ENCODE peak calls at places on chromosomes 4 and X, in seven cellular contexts. A is stomach, Y is transverse colon, I is SK-N-SH, Z is GM23338, B is HCT116, L is spleen. P is an unnamed sample.

GRCh38 chr4:102625232-102625930 is 124.2 kb downstream of the NFKB1 start:
- DNase-seq in A (peak; percentile 54), Y (peak; percentile 42), I (peak; percentile 30), Z (peak; percentile 52), B (no peak), L (peak; percentile 84), P (no peak)

GRCh38 chr4:101856149-101856548 is 65.6 kb downstream of the BANK1 start:
- DNase-seq in A (no peak), Y (no peak), I (no peak), Z (no peak), B (no peak), L (no peak), P (no peak)

GRCh38 chrX:104310084-104310483 is 55.4 kb upstream of the ESX1 start:
- DNase-seq in A (no peak), Y (no peak), I (peak; percentile 7), Z (no peak), B (no peak), L (no peak), P (no peak)

GRCh38 chr4:114694770-114695169 is 96.2 kb downstream of the UGT8 start:
- DNase-seq in A (no peak), Y (no peak), I (peak; percentile 4), Z (peak; percentile 62), B (peak; percentile 28), L (no peak), P (peak; percentile 13)

GRCh38 chrX:140608111-140608510 is 101.4 kb upstream of the LINC00632 start:
- DNase-seq in A (no peak), Y (no peak), I (no peak), Z (peak; percentile 35), B (no peak), L (no peak), P (no peak)

GRCh38 chr4:53380221-53380620 is 2.8 kb downstream of the FIP1L1 start:
- DNase-seq in A (no peak), Y (no peak), I (no peak), Z (no peak), B (no peak), L (no peak), P (no peak)

GRCh38 chrX:74195120-74195519 is 108.9 kb upstream of the ZCCHC13 start:
- DNase-seq in A (no peak), Y (no peak), I (no peak), Z (no peak), B (no peak), L (no peak), P (no peak)

GRCh38 chr4:36256398-36256828 is 12.1 kb upstream of the ARAP2 start:
- DNase-seq in A (no peak), Y (no peak), I (no peak), Z (no peak), B (no peak), L (no peak), P (no peak)

GRCh38 chr4:76024007-76024406 is 710 bp upstream of the CXCL10 start:
- DNase-seq in A (no peak), Y (no peak), I (no peak), Z (no peak), B (no peak), L (no peak), P (no peak)

GRCh38 chr4:138891610-138892009 is 124.0 kb upstream of the NOCT start:
- DNase-seq in A (no peak), Y (no peak), I (peak; percentile 43), Z (no peak), B (no peak), L (no peak), P (no peak)

GRCh38 chr4:185532327-185532726 is 3.0 kb downstream of the PDLIM3 start:
- DNase-seq in A (no peak), Y (no peak), I (peak; percentile 16), Z (no peak), B (no peak), L (no peak), P (no peak)

GRCh38 chrX:153526801-153527599 is 9.6 kb downstream of the ATP2B3 start:
- DNase-seq in A (no peak), Y (no peak), I (peak; percentile 71), Z (no peak), B (no peak), L (no peak), P (no peak)

GRCh38 chrX:39613997-39614679 is 483.6 kb downstream of the BCOR start:
- DNase-seq in A (no peak), Y (peak; percentile 19), I (peak; percentile 59), Z (peak; percentile 76), B (no peak), L (no peak), P (no peak)

GRCh38 chrX:10756365-10756915 is 136.1 kb upstream of the MID1 start:
- DNase-seq in A (no peak), Y (no peak), I (no peak), Z (peak; percentile 19), B (peak; percentile 18), L (no peak), P (no peak)

GRCh38 chrX:75968293-75968692 is 183.2 kb upstream of the MAGEE2 start:
- DNase-seq in A (peak; percentile 42), Y (peak; percentile 20), I (no peak), Z (peak; percentile 39), B (peak; percentile 15), L (no peak), P (no peak)

GRCh38 chr4:149135062-149135461 is 680.6 kb downstream of the IQCM start:
- DNase-seq in A (no peak), Y (no peak), I (no peak), Z (no peak), B (no peak), L (no peak), P (no peak)

GRCh38 chr4:80058740-80059139 is 14.3 kb downstream of the ANTXR2 start:
- DNase-seq in A (no peak), Y (no peak), I (no peak), Z (no peak), B (no peak), L (no peak), P (peak; percentile 63)

GRCh38 chr4:90328558-90328957 is 201.4 kb downstream of the CCSER1 start:
- DNase-seq in A (no peak), Y (peak; percentile 33), I (peak; percentile 44), Z (peak; percentile 12), B (peak; percentile 44), L (no peak), P (no peak)

GRCh38 chrX:141301017-141301416 is 58.7 kb upstream of the SPANXC start:
- DNase-seq in A (no peak), Y (no peak), I (no peak), Z (no peak), B (no peak), L (no peak), P (no peak)

DNA sequence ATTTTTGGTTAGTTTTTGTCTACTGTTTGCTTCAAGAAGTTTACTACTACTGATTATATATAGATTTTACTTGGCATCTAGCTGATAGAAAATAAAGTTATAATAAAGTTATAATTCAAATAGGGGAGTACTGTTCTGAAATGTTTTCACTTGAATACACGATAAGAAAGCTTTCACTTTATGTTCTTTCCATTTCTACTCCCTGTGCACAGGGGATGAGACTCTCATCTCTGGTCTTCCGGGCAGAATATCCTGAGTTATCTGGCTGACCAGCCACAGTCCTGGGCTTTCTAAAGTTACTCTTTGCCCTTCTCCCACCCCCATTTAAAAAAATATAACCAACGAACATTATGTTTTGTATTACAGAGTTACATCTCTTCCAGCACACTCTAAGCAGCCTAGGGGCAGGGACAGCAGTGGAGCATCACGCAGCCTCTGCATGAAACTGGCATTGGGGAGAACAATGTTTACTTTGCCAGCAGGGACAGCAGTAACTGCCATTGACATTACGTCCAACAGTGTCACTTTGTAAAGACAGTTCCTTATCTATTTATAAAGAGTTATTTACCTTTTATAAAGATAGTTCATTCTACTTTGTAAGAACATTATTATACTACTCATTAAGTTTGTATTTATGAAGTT is 64.3 kb downstream of the METTL14 start:
- DNase-seq in A (no peak), Y (no peak), I (peak; percentile 30), Z (no peak), B (no peak), L (no peak), P (no peak)
- TF ChIP-seq POLR2AphosphoS5 in A (no peak), Y (no peak), I (no peak), Z (no peak), B (no peak), L (no peak), P (no peak)

DNA sequence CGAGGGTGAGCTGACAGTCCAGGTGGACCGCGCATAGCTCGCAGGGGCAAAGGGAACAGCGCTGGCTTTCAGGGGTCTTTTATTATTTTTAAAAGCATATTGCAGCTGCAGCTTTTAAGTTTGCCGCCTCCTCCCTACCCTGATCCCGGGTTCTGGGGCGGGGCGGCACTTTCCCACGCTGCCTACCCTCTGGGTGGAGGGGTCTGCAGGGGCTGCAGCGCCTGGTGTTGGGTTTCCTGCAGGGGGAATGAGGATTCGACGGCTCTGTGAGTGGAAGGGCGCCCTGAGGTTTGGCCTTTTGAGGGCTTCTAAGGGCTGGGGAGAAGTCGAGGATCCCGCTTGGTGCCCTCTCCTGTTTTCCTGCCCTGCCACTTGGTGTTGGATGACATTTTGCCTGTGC is 80.7 kb upstream of the SCML1 start:
- DNase-seq in A (no peak), Y (no peak), I (no peak), Z (peak; percentile 14), B (no peak), L (no peak), P (no peak)
- TF ChIP-seq POLR2AphosphoS5 in A (no peak), Y (no peak), I (no peak), Z (no peak), B (no peak), L (no peak), P (no peak)

GRCh38 chr4:122702939-122703338 is 29.6 kb upstream of the BBS12 start:
- DNase-seq in A (peak; percentile 68), Y (peak; percentile 61), I (no peak), Z (no peak), B (no peak), L (no peak), P (no peak)

GRCh38 chr4:122703868-122704267 is 28.6 kb upstream of the BBS12 start:
- DNase-seq in A (no peak), Y (no peak), I (no peak), Z (peak; percentile 12), B (no peak), L (no peak), P (no peak)

GRCh38 chr4:122701061-122701460 is 31.4 kb upstream of the BBS12 start:
- DNase-seq in A (no peak), Y (no peak), I (no peak), Z (no peak), B (no peak), L (no peak), P (no peak)

GRCh38 chr4:122701965-122702364 is 30.5 kb upstream of the BBS12 start:
- DNase-seq in A (no peak), Y (no peak), I (no peak), Z (no peak), B (no peak), L (no peak), P (no peak)

DNA sequence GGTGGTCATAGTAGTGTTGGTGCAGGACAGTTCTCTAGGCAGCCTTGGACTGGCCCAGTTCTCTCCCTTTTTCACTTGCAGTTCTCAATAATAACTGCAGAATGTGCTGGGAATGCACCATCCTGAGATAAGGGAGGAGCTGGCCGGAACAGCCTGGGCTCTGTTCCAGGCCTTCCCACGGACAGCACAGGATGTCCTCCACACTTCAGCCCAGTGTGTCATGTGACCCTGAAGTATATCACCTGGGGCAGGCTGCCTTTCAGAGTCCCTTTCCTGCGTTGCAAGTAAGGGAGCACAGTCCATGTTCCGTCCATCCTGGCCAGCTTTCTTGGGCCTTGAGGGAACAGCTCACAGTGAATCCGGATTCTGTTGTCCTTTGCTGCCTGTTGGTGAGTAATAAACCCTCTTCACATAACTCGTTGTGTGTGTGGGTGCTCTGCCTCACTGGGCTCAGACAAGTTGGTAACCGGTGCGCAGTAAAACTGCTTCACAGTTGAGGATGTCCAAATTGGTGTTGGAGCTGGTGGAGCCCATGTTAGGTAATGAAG is 32.3 kb upstream of the BBS12 start:
- DNase-seq in A (no peak), Y (peak; percentile 65), I (peak; percentile 12), Z (peak; percentile 24), B (peak; percentile 18), L (no peak), P (peak; percentile 57)
- TF ChIP-seq POLR2AphosphoS5 in A (no peak), Y (no peak), I (no peak), Z (no peak), B (no peak), L (peak; percentile 25), P (peak; percentile 42)

GRCh38 chr4:82372874-82373815 is 646 bp downstream of the HNRNPD start:
- DNase-seq in A (peak; percentile 82), Y (peak; percentile 85), I (peak; percentile 71), Z (peak; percentile 87), B (peak; percentile 67), L (peak; percentile 88), P (peak; percentile 94)
- TF ChIP-seq POLR2AphosphoS5 in A (no peak), Y (peak; percentile 26), I (peak; percentile 25), Z (no peak), B (peak; percentile 67), L (peak; percentile 16), P (peak; percentile 82)

P was measured in K562.